ENCODE peak calls at places on chromosomes 3 and 15, in ten cellular contexts. K, C, J, Q, X, Y, S, V, M and P are unnamed samples.

GRCh38 chr3:142601713-142602112 is 5.5 kb downstream of the PLS1 start:
- DNase-seq in K (no peak), C (no peak), J (no peak), Q (no peak), X (no peak), Y (no peak), S (no peak), V (no peak), M (no peak), P (no peak)

GRCh38 chr3:99645277-99646106 is 7.1 kb downstream of the COL8A1 start:
- DNase-seq in K (peak), C (no peak), J (no peak), Q (no peak), X (no peak), Y (peak), S (peak), V (no peak), M (peak), P (no peak)

GRCh38 chr3:124846189-124846588 is 41.0 kb downstream of the ITGB5 start:
- DNase-seq in K (no peak), C (no peak), J (no peak), Q (no peak), X (peak), Y (no peak), S (peak), V (peak), M (no peak), P (no peak)

GRCh38 chr3:178436773-178437172 is 99.5 kb upstream of the KCNMB2 start:
- DNase-seq in K (peak), C (no peak), J (no peak), Q (no peak), X (no peak), Y (no peak), S (peak), V (peak), M (no peak), P (no peak)

GRCh38 chr15:31133890-31134289 is 32.4 kb upstream of the TRPM1 start:
- DNase-seq in K (no peak), C (no peak), J (no peak), Q (no peak), X (no peak), Y (no peak), S (no peak), V (no peak), M (no peak), P (no peak)

GRCh38 chr3:9870978-9871377 is 9.1 kb downstream of the CIDEC start:
- DNase-seq in K (no peak), C (no peak), J (no peak), Q (no peak), X (no peak), Y (no peak), S (peak), V (peak), M (no peak), P (no peak)

GRCh38 chr3:133237380-133237779 is 162.5 kb upstream of the BFSP2 start:
- DNase-seq in K (no peak), C (no peak), J (no peak), Q (no peak), X (no peak), Y (no peak), S (no peak), V (no peak), M (no peak), P (no peak)

GRCh38 chr15:48966595-48967301 is 3.0 kb upstream of the SHC4 start:
- DNase-seq in K (peak), C (no peak), J (no peak), Q (no peak), X (no peak), Y (peak), S (peak), V (no peak), M (no peak), P (no peak)

GRCh38 chr15:84874991-84875390 is 9.5 kb upstream of the SLC28A1 start:
- DNase-seq in K (no peak), C (no peak), J (no peak), Q (no peak), X (no peak), Y (no peak), S (no peak), V (no peak), M (no peak), P (no peak)

GRCh38 chr3:99997293-99997692 is 117.0 kb downstream of the FILIP1L start:
- DNase-seq in K (no peak), C (no peak), J (no peak), Q (no peak), X (no peak), Y (no peak), S (no peak), V (no peak), M (no peak), P (no peak)

GRCh38 chr3:127089487-127090145 is 103.3 kb upstream of the PRR23E start:
- DNase-seq in K (no peak), C (no peak), J (no peak), Q (no peak), X (no peak), Y (no peak), S (no peak), V (no peak), M (no peak), P (no peak)

GRCh38 chr15:100259266-100259665 is 82.5 kb downstream of the ADAMTS17 start:
- DNase-seq in K (no peak), C (no peak), J (no peak), Q (no peak), X (no peak), Y (no peak), S (no peak), V (no peak), M (no peak), P (peak)

GRCh38 chr3:134356411-134357040 is 17.7 kb downstream of the AMOTL2 start:
- DNase-seq in K (no peak), C (no peak), J (peak), Q (no peak), X (peak), Y (no peak), S (no peak), V (no peak), M (no peak), P (no peak)

GRCh38 chr3:127784865-127785710 is 37.2 kb downstream of the MGLL start:
- DNase-seq in K (no peak), C (no peak), J (no peak), Q (no peak), X (peak), Y (no peak), S (no peak), V (no peak), M (no peak), P (no peak)

GRCh38 chr3:11832964-11833621 is 13.6 kb downstream of the TAMM41 start:
- DNase-seq in K (no peak), C (peak), J (no peak), Q (no peak), X (no peak), Y (no peak), S (no peak), V (no peak), M (no peak), P (no peak)

DNA sequence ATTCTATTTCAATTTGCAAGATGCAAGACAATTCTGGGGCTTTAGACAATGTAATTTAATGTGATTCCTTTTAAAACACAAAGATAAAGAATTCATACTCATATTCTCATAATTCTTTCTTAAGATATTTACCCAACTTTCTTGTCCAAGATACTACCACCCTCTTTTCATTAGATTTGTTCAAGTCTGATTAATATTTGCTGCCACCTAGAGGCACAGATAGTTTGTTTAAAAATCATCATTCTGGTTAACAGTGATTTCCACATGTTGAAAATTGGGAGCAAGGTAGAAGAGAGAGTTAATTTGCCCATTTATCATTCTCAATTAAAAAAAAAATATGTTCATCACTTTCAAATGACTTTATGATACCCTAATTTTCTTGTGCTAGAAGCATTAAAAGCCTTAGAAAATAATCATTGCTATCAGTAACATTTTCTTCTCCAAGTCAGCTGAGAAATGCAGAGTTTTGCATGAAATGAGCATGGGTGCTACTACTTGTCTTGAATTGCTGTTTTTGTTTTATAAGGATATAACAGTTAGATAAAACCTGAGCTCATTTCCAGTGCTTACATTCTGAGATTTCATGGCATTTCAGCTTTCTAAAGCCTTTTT is 11.6 kb downstream of the TAMM41 start:
- DNase-seq in K (no peak), C (no peak), J (no peak), Q (no peak), X (no peak), Y (no peak), S (peak), V (no peak), M (no peak), P (no peak)
- TF ChIP-seq CTCF in K (peak), C (peak), J (no peak), Q (peak), X (no peak), Y (no peak), S (peak), V (peak), M (peak), P (peak)

GRCh38 chr3:24510030-24510648 is 15.5 kb upstream of the THRB start:
- DNase-seq in K (no peak), C (no peak), J (no peak), Q (no peak), X (no peak), Y (no peak), S (peak), V (no peak), M (no peak), P (no peak)
- TF ChIP-seq CTCF in K (no peak), C (no peak), J (no peak), Q (no peak), X (no peak), Y (no peak), S (no peak), V (no peak), M (no peak), P (no peak)

DNA sequence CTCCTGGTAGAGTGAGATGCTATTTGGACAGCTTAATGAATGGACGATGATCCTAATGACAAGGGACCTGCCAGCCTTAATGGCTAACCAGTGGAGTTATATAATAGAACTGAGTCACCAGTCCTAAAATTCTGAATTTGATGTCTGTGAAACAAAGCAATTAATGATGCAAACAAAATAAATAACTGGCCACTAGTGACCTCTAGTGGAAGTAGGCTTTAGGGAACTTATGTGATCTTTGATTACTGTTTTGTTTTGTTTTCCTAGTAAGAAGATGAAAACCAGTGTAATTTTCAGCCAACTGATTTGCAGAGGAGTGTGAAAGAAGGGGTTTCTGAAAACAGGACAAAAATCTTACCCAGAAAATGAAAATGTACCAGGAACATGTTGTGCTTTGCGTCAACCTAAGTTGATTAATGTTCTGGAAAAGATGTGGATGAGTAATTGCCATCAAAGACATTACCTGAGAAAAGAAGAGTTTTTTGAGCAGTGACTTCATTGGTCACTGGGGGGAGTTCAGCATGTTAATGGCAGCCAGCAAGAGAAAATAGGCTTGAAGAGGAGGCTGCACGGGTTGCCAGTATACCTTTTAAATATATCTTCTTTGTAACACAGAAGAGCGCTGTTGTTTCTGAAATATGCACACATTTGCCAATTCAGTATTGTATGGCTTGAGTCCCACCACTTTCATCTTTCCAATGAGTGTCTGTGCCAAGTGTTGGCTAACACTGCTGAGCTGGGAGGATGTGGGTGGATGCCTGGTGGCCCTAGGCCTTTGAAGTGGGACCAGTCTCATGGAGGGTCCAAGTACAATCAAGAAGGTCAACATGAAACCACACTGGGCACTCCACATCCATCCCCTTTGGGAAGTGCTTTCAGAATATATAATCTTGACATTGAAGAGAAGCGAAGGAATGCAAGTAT is 9.3 kb downstream of the VEPH1 start:
- DNase-seq in K (peak), C (no peak), J (no peak), Q (no peak), X (no peak), Y (peak), S (peak), V (peak), M (peak), P (no peak)
- TF ChIP-seq CTCF in K (no peak), C (peak), J (peak), Q (peak), X (peak), Y (peak), S (peak), V (peak), M (peak), P (peak)

DNA sequence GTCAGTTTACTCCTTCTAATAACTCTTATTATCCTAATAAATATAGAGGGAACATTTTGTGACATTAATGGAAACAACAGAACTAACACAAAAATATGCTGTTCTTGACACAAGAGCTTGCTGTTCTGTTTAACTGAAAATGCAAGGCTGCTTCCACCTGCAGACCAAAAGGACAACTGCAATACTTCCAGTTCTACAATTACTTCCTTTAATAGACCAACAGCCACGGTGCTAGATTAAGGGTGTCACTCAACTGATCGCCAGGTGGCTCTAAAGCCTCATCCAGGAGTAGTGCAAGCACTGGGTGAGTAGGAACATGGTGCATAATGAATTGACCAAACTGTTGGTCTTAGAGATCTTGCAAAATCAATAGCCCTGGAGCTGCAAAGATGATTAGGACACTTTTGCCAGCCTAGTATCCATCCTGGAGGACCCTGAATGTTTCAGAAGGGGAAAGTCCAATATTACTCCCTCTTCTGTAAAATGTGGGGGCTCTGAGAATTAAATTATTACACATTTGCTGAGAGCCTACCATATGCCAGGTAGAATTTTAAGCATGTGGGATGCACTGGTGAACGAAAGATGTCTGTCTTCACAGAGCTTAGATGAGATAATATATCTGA is 3.6 kb upstream of the CLDN16 start:
- DNase-seq in K (peak), C (peak), J (no peak), Q (no peak), X (no peak), Y (peak), S (peak), V (no peak), M (peak), P (no peak)
- TF ChIP-seq CTCF in K (no peak), C (peak), J (peak), Q (no peak), X (peak), Y (peak), S (peak), V (peak), M (peak), P (peak)

GRCh38 chr15:66908503-66909095 is 156.8 kb upstream of the SMAD3 start:
- DNase-seq in K (no peak), C (no peak), J (no peak), Q (no peak), X (no peak), Y (no peak), S (no peak), V (no peak), M (no peak), P (no peak)
- TF ChIP-seq CTCF in K (no peak), C (no peak), J (no peak), Q (no peak), X (no peak), Y (no peak), S (no peak), V (no peak), M (no peak), P (no peak)

GRCh38 chr15:65867244-65867643 is 2.0 kb upstream of the RAB11A start:
- DNase-seq in K (no peak), C (no peak), J (no peak), Q (no peak), X (no peak), Y (no peak), S (peak), V (no peak), M (no peak), P (no peak)

GRCh38 chr15:65870889-65871533 is 1.7 kb downstream of the RAB11A start:
- DNase-seq in K (peak), C (no peak), J (no peak), Q (no peak), X (no peak), Y (peak), S (peak), V (no peak), M (no peak), P (no peak)

GRCh38 chr15:65869954-65870871 is 922 bp downstream of the RAB11A start:
- DNase-seq in K (peak), C (peak), J (peak), Q (peak), X (peak), Y (peak), S (peak), V (no peak), M (no peak), P (peak)

GRCh38 chr15:65868546-65869126 is 655 bp upstream of the RAB11A start:
- DNase-seq in K (no peak), C (no peak), J (no peak), Q (no peak), X (no peak), Y (no peak), S (no peak), V (no peak), M (no peak), P (no peak)

DNA sequence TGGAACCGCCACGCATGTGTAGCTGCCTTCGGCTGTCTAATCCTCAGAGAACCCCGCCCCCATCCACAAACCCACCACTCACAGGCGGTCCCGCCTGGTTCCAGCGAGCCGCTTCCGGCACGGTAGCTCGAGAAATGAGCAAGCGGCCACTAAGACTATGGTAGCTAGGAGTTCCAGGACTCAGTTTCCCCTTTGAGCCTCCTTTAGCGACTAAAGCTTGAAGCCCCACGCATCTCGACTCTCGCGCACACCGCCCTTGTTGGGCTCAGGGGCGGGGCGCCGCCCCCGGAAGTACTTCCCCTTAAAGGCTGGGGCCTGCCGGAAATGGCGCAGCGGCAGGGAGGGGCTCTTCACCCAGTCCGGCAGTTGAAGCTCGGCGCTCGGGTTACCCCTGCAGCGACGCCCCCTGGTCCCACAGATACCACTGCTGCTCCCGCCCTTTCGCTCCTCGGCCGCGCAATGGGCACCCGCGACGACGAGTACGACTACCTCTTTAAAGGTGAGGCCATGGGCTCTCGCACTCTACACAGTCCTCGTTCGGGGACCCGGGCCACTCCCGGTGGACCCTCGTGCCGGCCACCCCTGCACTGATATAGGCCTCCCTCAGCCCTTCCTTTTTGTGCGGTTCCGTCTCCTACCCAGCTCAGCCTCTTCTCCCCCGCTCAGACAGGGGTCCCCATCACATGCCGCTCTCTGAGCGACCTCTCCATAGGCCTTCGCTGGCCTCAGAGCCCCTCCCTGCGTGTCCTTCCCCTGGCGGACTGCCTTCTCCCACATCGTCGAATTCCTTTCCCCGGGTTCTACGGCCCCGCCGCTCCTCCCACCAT is at the start of gene RAB11A:
- DNase-seq in K (peak), C (peak), J (peak), Q (peak), X (peak), Y (peak), S (peak), V (peak), M (peak), P (peak)
- TF ChIP-seq CTCF in K (peak), C (peak), J (peak), Q (no peak), X (no peak), Y (peak), S (peak), V (peak), M (peak), P (peak)